ENCODE peak calls at places on chromosomes 3 and 15, in six cellular contexts. Z, Q, R, V, L and X are unnamed samples.
A peak's percentile ranks its signal among the peaks of the same experiment; 100 is the strongest.

GRCh38 chr3:53255775-53256703 is at the start of gene TKT:
- DNase-seq in R (peak; percentile 75), Z (peak; percentile 72), V (no peak), Q (peak; percentile 91), L (peak; percentile 98), X (peak; percentile 85)

GRCh38 chr15:73934281-73934680 is 8.0 kb downstream of the LOXL1 start:
- DNase-seq in V (no peak), Z (no peak), L (no peak), Q (peak; percentile 45), R (peak; percentile 19), X (no peak)

GRCh38 chr15:66829551-66830131 is 127.6 kb downstream of the SMAD6 start:
- DNase-seq in Q (no peak), L (no peak), V (no peak), Z (no peak), R (no peak), X (no peak)

GRCh38 chr15:62857411-62857853 is 185.1 kb upstream of the TPM1 start:
- DNase-seq in R (no peak), V (no peak), Q (no peak), L (no peak), Z (no peak), X (no peak)

GRCh38 chr3:129599607-129600006 is 6.9 kb downstream of the PLXND1 start:
- DNase-seq in L (no peak), Z (no peak), V (no peak), R (no peak), Q (no peak), X (peak; percentile 48)

GRCh38 chr15:90004671-90005070 is 3.5 kb downstream of the ZNF710 start:
- DNase-seq in R (no peak), V (peak; percentile 74), Q (peak; percentile 53), L (no peak), Z (no peak), X (no peak)

GRCh38 chr3:194588741-194589140 is 44.5 kb downstream of the TMEM44 start:
- DNase-seq in V (no peak), L (no peak), R (no peak), Z (no peak), Q (no peak), X (no peak)

GRCh38 chr15:71136159-71137137 is 21.2 kb downstream of the THSD4 start:
- DNase-seq in L (no peak), R (no peak), Z (no peak), Q (no peak), V (peak; percentile 97), X (no peak)

GRCh38 chr3:171269557-171269956 is 190.6 kb downstream of the TNIK start:
- DNase-seq in R (no peak), V (no peak), Z (no peak), L (no peak), Q (no peak), X (no peak)

GRCh38 chr3:99920530-99921376 is 103.1 kb downstream of the CMSS1 start:
- DNase-seq in Q (peak; percentile 89), L (no peak), Z (no peak), R (no peak), V (no peak), X (no peak)

GRCh38 chr15:33553157-33553556 is 242.4 kb downstream of the RYR3 start:
- DNase-seq in R (no peak), L (no peak), Z (no peak), V (no peak), Q (no peak), X (no peak)

GRCh38 chr15:74433592-74434259 is at the start of gene SEMA7A:
- DNase-seq in L (peak; percentile 94), Q (peak; percentile 65), V (peak; percentile 19), R (peak; percentile 65), Z (peak; percentile 71), X (peak; percentile 87)

GRCh38 chr15:27418729-27419128 is 447.7 kb downstream of the GABRG3 start:
- DNase-seq in L (no peak), Z (no peak), V (no peak), R (no peak), Q (no peak), X (peak; percentile 21)

GRCh38 chr15:28975766-28976179 is 90.0 kb downstream of the APBA2 start:
- DNase-seq in V (no peak), R (peak; percentile 59), Z (peak; percentile 66), L (peak; percentile 62), Q (peak; percentile 37), X (peak; percentile 56)

GRCh38 chr15:36175181-36175750 is 404.2 kb upstream of the CDIN1 start:
- DNase-seq in Z (no peak), R (no peak), L (no peak), Q (no peak), V (no peak), X (no peak)

GRCh38 chr3:122960652-122961051 is 66.9 kb downstream of the SEMA5B start:
- DNase-seq in R (no peak), V (no peak), Q (no peak), Z (no peak), L (no peak), X (no peak)

GRCh38 chr15:52483712-52484111 is 45.0 kb downstream of the MYO5A start:
- DNase-seq in V (no peak), Q (no peak), R (no peak), Z (no peak), L (no peak), X (no peak)

GRCh38 chr15:39591141-39591895 is 10.4 kb downstream of the THBS1 start:
- DNase-seq in V (no peak), Z (no peak), R (no peak), Q (no peak), L (no peak), X (no peak)

GRCh38 chr15:93286456-93286855 is 197.4 kb upstream of the RGMA start:
- DNase-seq in R (no peak), Z (no peak), Q (no peak), L (no peak), V (no peak), X (no peak)

GRCh38 chr3:128911911-128912310 is 32.5 kb downstream of the ACAD9 start:
- DNase-seq in Q (no peak), L (no peak), R (no peak), V (no peak), Z (no peak), X (no peak)

GRCh38 chr3:32454731-32455608 is 47.7 kb downstream of the CMTM6 start:
- DNase-seq in L (no peak), R (no peak), Z (no peak), V (no peak), Q (no peak), X (no peak)

GRCh38 chr3:101325393-101326134 is 5.2 kb upstream of the IMPG2 start:
- DNase-seq in R (no peak), V (no peak), Q (no peak), Z (no peak), L (no peak), X (no peak)

GRCh38 chr3:106305882-106306445 is 437.2 kb upstream of the CBLB start:
- DNase-seq in L (no peak), R (no peak), Q (no peak), V (peak; percentile 31), Z (no peak), X (no peak)